ENCODE peak calls at places on chromosomes 5 and 9, in ten cellular contexts. One of them, this sample, is unnamed.
A peak's percentile ranks its signal among the peaks of the same experiment; 100 is the strongest.

GRCh38 chr9:129036241-129036922 is at the start of gene MIGA2:
- DNase-seq in stomach: peak; percentile 98
- DNase-seq in body of pancreas: peak; percentile 97
- DNase-seq in BE2C: peak; percentile 98
- DNase-seq in lung: peak; percentile 97
- DNase-seq in HAP-1: peak; percentile 100
- DNase-seq in psoas muscle: peak; percentile 97
- DNase-seq in iPS DF 6.9: peak; percentile 94
- DNase-seq in IMR-90: peak; percentile 98
- DNase-seq in upper lobe of left lung: peak; percentile 98
- DNase-seq in this sample: peak; percentile 99

GRCh38 chr9:83238871-83239624 is 176.1 kb upstream of the RASEF start:
- DNase-seq in IMR-90: no peak
- DNase-seq in stomach: no peak
- DNase-seq in lung: peak; percentile 46
- DNase-seq in upper lobe of left lung: no peak
- DNase-seq in BE2C: peak; percentile 46
- DNase-seq in HAP-1: peak; percentile 8
- DNase-seq in iPS DF 6.9: no peak
- DNase-seq in body of pancreas: no peak
- DNase-seq in psoas muscle: no peak
- DNase-seq in this sample: no peak

GRCh38 chr5:111973946-111974345 is 217.0 kb upstream of the NREP start:
- DNase-seq in upper lobe of left lung: no peak
- DNase-seq in body of pancreas: no peak
- DNase-seq in iPS DF 6.9: no peak
- DNase-seq in stomach: no peak
- DNase-seq in HAP-1: no peak
- DNase-seq in BE2C: no peak
- DNase-seq in IMR-90: no peak
- DNase-seq in lung: no peak
- DNase-seq in psoas muscle: no peak
- DNase-seq in this sample: no peak

GRCh38 chr9:9061599-9061998 is 1262.0 kb upstream of the DMAC1 start:
- DNase-seq in BE2C: no peak
- DNase-seq in HAP-1: no peak
- DNase-seq in lung: no peak
- DNase-seq in psoas muscle: no peak
- DNase-seq in body of pancreas: no peak
- DNase-seq in IMR-90: no peak
- DNase-seq in upper lobe of left lung: no peak
- DNase-seq in stomach: no peak
- DNase-seq in iPS DF 6.9: no peak
- DNase-seq in this sample: no peak

GRCh38 chr5:60026174-60026573 is 132.6 kb upstream of the PDE4D start:
- DNase-seq in iPS DF 6.9: no peak
- DNase-seq in BE2C: no peak
- DNase-seq in stomach: no peak
- DNase-seq in psoas muscle: no peak
- DNase-seq in upper lobe of left lung: no peak
- DNase-seq in body of pancreas: no peak
- DNase-seq in lung: no peak
- DNase-seq in HAP-1: no peak
- DNase-seq in IMR-90: peak; percentile 0
- DNase-seq in this sample: no peak

GRCh38 chr5:89263846-89264245 is 380.9 kb upstream of the MEF2C start:
- DNase-seq in body of pancreas: no peak
- DNase-seq in IMR-90: no peak
- DNase-seq in psoas muscle: no peak
- DNase-seq in stomach: no peak
- DNase-seq in BE2C: no peak
- DNase-seq in HAP-1: no peak
- DNase-seq in lung: no peak
- DNase-seq in iPS DF 6.9: no peak
- DNase-seq in upper lobe of left lung: no peak
- DNase-seq in this sample: no peak

GRCh38 chr5:174532453-174533126 is 191.8 kb upstream of the MSX2 start:
- DNase-seq in iPS DF 6.9: peak; percentile 52
- DNase-seq in BE2C: peak; percentile 85
- DNase-seq in body of pancreas: peak; percentile 58
- DNase-seq in IMR-90: peak; percentile 98
- DNase-seq in psoas muscle: peak; percentile 73
- DNase-seq in lung: peak; percentile 87
- DNase-seq in stomach: peak; percentile 86
- DNase-seq in upper lobe of left lung: no peak
- DNase-seq in HAP-1: peak; percentile 20
- DNase-seq in this sample: peak; percentile 39

GRCh38 chr9:89405832-89406231 is 87.5 kb downstream of the SECISBP2 start:
- DNase-seq in IMR-90: no peak
- DNase-seq in psoas muscle: no peak
- DNase-seq in HAP-1: no peak
- DNase-seq in stomach: no peak
- DNase-seq in lung: no peak
- DNase-seq in BE2C: no peak
- DNase-seq in iPS DF 6.9: no peak
- DNase-seq in upper lobe of left lung: peak; percentile 56
- DNase-seq in body of pancreas: no peak
- DNase-seq in this sample: no peak

GRCh38 chr5:40381676-40382363 is 297.9 kb upstream of the PTGER4 start:
- DNase-seq in IMR-90: peak; percentile 56
- DNase-seq in stomach: no peak
- DNase-seq in lung: no peak
- DNase-seq in psoas muscle: no peak
- DNase-seq in upper lobe of left lung: no peak
- DNase-seq in iPS DF 6.9: no peak
- DNase-seq in body of pancreas: no peak
- DNase-seq in BE2C: no peak
- DNase-seq in HAP-1: no peak
- DNase-seq in this sample: no peak

GRCh38 chr9:86968258-86968920 is 21.1 kb upstream of the GAS1 start:
- DNase-seq in lung: no peak
- DNase-seq in BE2C: no peak
- DNase-seq in HAP-1: no peak
- DNase-seq in IMR-90: no peak
- DNase-seq in stomach: no peak
- DNase-seq in upper lobe of left lung: no peak
- DNase-seq in body of pancreas: no peak
- DNase-seq in psoas muscle: no peak
- DNase-seq in iPS DF 6.9: no peak
- DNase-seq in this sample: no peak

DNA sequence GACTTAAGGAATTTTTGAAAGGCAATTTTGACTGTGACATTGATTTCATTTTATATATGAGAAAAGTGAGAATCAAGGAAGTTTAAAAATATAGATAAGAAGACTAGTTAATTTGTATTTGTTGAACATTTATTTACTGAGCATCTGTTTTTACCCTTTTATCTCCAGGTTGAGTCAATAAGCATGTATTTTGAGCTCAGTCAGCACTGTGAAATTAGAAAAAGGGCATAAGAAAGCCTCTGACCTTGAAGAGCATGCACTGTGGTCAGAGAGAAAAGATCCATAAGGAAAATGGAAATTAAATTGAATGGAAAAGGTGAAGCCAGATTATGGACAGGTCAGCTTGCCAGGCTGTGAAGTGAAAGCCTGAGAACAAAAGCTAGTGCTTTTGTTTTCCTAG is 44.4 kb downstream of the ELL2 start:
- DNase-seq in IMR-90: no peak
- DNase-seq in BE2C: no peak
- DNase-seq in iPS DF 6.9: no peak
- DNase-seq in psoas muscle: no peak
- DNase-seq in HAP-1: no peak
- DNase-seq in upper lobe of left lung: no peak
- DNase-seq in body of pancreas: no peak
- DNase-seq in lung: no peak
- DNase-seq in stomach: no peak
- DNase-seq in this sample: no peak
- H3K4me3 ChIP-seq in IMR-90: no peak overlapping the region
- H3K4me3 ChIP-seq in BE2C: no peak overlapping the region
- H3K4me3 ChIP-seq in iPS DF 6.9: no peak overlapping the region
- H3K4me3 ChIP-seq in psoas muscle: no peak overlapping the region
- H3K4me3 ChIP-seq in HAP-1: no peak overlapping the region
- H3K4me3 ChIP-seq in upper lobe of left lung: no peak overlapping the region
- H3K4me3 ChIP-seq in body of pancreas: no peak overlapping the region
- H3K4me3 ChIP-seq in lung: no peak overlapping the region
- H3K4me3 ChIP-seq in stomach: no peak overlapping the region
- H3K4me3 ChIP-seq in this sample: no peak overlapping the region

GRCh38 chr9:36485647-36486453 is 85.8 kb upstream of the RNF38 start:
- DNase-seq in body of pancreas: peak; percentile 13
- DNase-seq in HAP-1: no peak
- DNase-seq in IMR-90: peak; percentile 17
- DNase-seq in iPS DF 6.9: no peak
- DNase-seq in psoas muscle: no peak
- DNase-seq in lung: no peak
- DNase-seq in BE2C: no peak
- DNase-seq in stomach: no peak
- DNase-seq in upper lobe of left lung: no peak
- DNase-seq in this sample: peak; percentile 17
- H3K4me1 ChIP-seq in body of pancreas: peaks cover 21% of the 10 kb centered on the region
- H3K4me1 ChIP-seq in HAP-1: peaks cover 36% of the 10 kb centered on the region
- H3K4me1 ChIP-seq in IMR-90: peaks cover 7% of the 10 kb centered on the region
- H3K4me1 ChIP-seq in iPS DF 6.9: peaks cover 10% of the 10 kb centered on the region
- H3K4me1 ChIP-seq in psoas muscle: peaks cover 24% of the 10 kb centered on the region
- H3K4me1 ChIP-seq in lung: peaks cover 4% of the 10 kb centered on the region
- H3K4me1 ChIP-seq in BE2C: peaks cover 6% of the 10 kb centered on the region
- H3K4me1 ChIP-seq in stomach: peaks cover 28% of the 10 kb centered on the region
- H3K4me1 ChIP-seq in upper lobe of left lung: peaks cover 27% of the 10 kb centered on the region
- H3K4me1 ChIP-seq in this sample: no peaks in the 10 kb centered on the region

GRCh38 chr9:136011376-136011702 is 50.2 kb upstream of the UBAC1 start:
- DNase-seq in upper lobe of left lung: no peak
- DNase-seq in body of pancreas: no peak
- DNase-seq in lung: no peak
- DNase-seq in psoas muscle: no peak
- DNase-seq in IMR-90: no peak
- DNase-seq in iPS DF 6.9: no peak
- DNase-seq in stomach: no peak
- DNase-seq in BE2C: peak; percentile 14
- DNase-seq in HAP-1: no peak
- DNase-seq in this sample: no peak

GRCh38 chr9:136009516-136009915 is 48.3 kb upstream of the UBAC1 start:
- DNase-seq in body of pancreas: no peak
- DNase-seq in iPS DF 6.9: no peak
- DNase-seq in psoas muscle: peak; percentile 8
- DNase-seq in IMR-90: no peak
- DNase-seq in HAP-1: no peak
- DNase-seq in lung: no peak
- DNase-seq in stomach: no peak
- DNase-seq in upper lobe of left lung: peak; percentile 54
- DNase-seq in BE2C: no peak
- DNase-seq in this sample: no peak

GRCh38 chr9:136011703-136012496 is 50.7 kb upstream of the UBAC1 start:
- DNase-seq in psoas muscle: peak; percentile 83
- DNase-seq in body of pancreas: peak; percentile 42
- DNase-seq in upper lobe of left lung: peak; percentile 89
- DNase-seq in lung: peak; percentile 63
- DNase-seq in IMR-90: peak; percentile 59
- DNase-seq in stomach: peak; percentile 66
- DNase-seq in iPS DF 6.9: no peak
- DNase-seq in BE2C: peak; percentile 83
- DNase-seq in HAP-1: no peak
- DNase-seq in this sample: peak; percentile 83

GRCh38 chr9:136010176-136010575 is 49.0 kb upstream of the UBAC1 start:
- DNase-seq in upper lobe of left lung: peak; percentile 65
- DNase-seq in BE2C: no peak
- DNase-seq in psoas muscle: peak; percentile 13
- DNase-seq in IMR-90: no peak
- DNase-seq in lung: no peak
- DNase-seq in HAP-1: no peak
- DNase-seq in body of pancreas: no peak
- DNase-seq in stomach: no peak
- DNase-seq in iPS DF 6.9: no peak
- DNase-seq in this sample: no peak

DNA sequence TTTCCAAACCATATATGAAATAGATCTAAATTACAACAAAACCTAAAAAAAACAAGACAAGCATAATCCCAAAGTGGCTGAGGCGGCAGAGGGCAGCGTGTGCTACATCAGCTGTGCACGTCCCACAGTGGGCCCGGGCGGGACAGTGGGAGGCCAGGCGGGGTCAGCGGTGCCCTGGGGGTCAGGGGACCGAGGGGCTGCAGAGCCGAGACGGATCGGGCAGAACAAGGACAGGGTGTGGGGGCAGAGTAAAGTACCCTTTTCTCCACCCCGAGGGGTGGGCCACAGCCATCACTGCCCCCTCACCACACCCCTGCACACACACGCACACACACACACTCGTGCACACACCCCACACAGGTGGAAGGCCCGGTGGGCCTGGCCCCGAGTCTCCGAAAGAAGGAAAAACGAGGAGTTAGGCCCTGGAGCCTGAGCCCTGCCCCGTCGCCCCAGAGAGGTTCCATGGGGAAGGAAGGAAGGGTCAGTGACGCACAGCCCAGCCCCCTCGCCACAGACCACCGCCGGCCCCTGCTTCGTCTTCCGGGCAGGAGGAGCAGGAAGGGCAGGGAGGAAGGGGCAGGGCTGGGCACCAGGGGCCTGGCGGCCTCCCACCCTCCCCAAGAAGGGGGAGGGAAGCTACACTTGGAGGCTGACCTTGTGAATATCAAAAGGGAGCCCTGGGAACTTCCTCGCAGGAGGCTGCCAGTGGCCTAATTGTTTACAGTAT is 49.6 kb upstream of the UBAC1 start:
- DNase-seq in BE2C: peak; percentile 12
- DNase-seq in body of pancreas: no peak
- DNase-seq in lung: no peak
- DNase-seq in psoas muscle: peak; percentile 28
- DNase-seq in IMR-90: no peak
- DNase-seq in iPS DF 6.9: no peak
- DNase-seq in HAP-1: no peak
- DNase-seq in upper lobe of left lung: peak; percentile 76
- DNase-seq in stomach: no peak
- DNase-seq in this sample: no peak
- H3K4me3 ChIP-seq in BE2C: no peak overlapping the region
- H3K4me3 ChIP-seq in body of pancreas: no peak overlapping the region
- H3K4me3 ChIP-seq in lung: no peak overlapping the region
- H3K4me3 ChIP-seq in psoas muscle: no peak overlapping the region
- H3K4me3 ChIP-seq in IMR-90: no peak overlapping the region
- H3K4me3 ChIP-seq in iPS DF 6.9: no peak overlapping the region
- H3K4me3 ChIP-seq in HAP-1: no peak overlapping the region
- H3K4me3 ChIP-seq in upper lobe of left lung: no peak overlapping the region
- H3K4me3 ChIP-seq in stomach: no peak overlapping the region
- H3K4me3 ChIP-seq in this sample: no peak overlapping the region

DNA sequence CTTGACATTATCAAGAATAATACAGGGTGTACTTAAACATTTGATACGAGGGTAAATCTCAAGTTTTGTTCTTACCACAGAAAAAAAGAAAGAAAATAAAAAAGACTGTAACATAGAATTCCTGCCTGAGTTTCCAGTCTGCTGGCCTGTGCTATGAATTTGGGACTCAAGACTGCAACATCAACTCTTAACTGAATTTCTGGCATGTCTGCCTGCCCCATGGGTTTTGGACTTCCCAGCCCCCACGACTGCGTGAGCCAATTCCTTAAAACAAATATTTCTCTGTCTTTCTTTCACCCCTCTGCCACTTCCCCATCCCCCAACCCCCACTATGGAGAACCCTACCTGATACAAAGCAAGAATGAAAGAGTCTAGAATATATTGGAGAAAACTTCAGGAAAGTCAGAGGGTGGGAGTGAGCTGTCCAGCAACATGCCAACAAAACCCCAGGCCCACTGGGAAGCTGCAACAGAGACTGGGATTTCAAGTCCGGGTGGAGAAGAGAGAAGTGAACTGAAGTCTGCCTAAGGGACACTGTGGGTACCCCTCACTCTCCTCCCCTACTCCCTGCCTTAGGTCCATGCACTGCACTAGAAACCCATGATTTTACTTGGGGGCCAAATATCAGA is 43.0 kb downstream of the MARCHF3 start:
- DNase-seq in IMR-90: no peak
- DNase-seq in HAP-1: no peak
- DNase-seq in psoas muscle: no peak
- DNase-seq in upper lobe of left lung: no peak
- DNase-seq in BE2C: no peak
- DNase-seq in lung: no peak
- DNase-seq in body of pancreas: no peak
- DNase-seq in stomach: no peak
- DNase-seq in iPS DF 6.9: no peak
- DNase-seq in this sample: no peak
- H3K4me1 ChIP-seq in IMR-90: peaks cover 2% of the 10 kb centered on the region
- H3K4me1 ChIP-seq in HAP-1: peaks cover 6% of the 10 kb centered on the region
- H3K4me1 ChIP-seq in psoas muscle: peaks cover 23% of the 10 kb centered on the region
- H3K4me1 ChIP-seq in upper lobe of left lung: no peaks in the 10 kb centered on the region
- H3K4me1 ChIP-seq in BE2C: no peaks in the 10 kb centered on the region
- H3K4me1 ChIP-seq in lung: no peaks in the 10 kb centered on the region
- H3K4me1 ChIP-seq in body of pancreas: no peaks in the 10 kb centered on the region
- H3K4me1 ChIP-seq in stomach: no peaks in the 10 kb centered on the region
- H3K4me1 ChIP-seq in iPS DF 6.9: peaks cover 1% of the 10 kb centered on the region
- H3K4me1 ChIP-seq in this sample: no peaks in the 10 kb centered on the region